ENCODE peak calls at places on chromosome 20, in seven cellular contexts. C is small intestine, D is uterus, U is tibial nerve, Y is pancreas, M is GM12865, T is Karpas-422. I is an unnamed sample.
A peak's percentile ranks its signal among the peaks of the same experiment; 100 is the strongest.

GRCh38 chr20:38612921-38613320 is 11.3 kb downstream of the ARHGAP40 start:
- DNase-seq in Y (no peak), U (no peak), T (no peak), D (no peak), C (no peak), M (no peak), I (no peak)

GRCh38 chr20:38985060-38985459 is 22.9 kb downstream of the DHX35 start:
- DNase-seq in M (no peak), Y (no peak), U (no peak), C (peak; percentile 76), D (no peak), T (no peak), I (no peak)

GRCh38 chr20:62294516-62294915 is 8.3 kb upstream of the ADRM1 start:
- DNase-seq in D (no peak), U (no peak), Y (no peak), T (no peak), M (no peak), C (no peak), I (no peak)

GRCh38 chr20:22383156-22383555 is 201.2 kb downstream of the FOXA2 start:
- DNase-seq in C (no peak), T (no peak), M (no peak), D (no peak), Y (no peak), U (no peak), I (no peak)

GRCh38 chr20:54123587-54124180 is 50.1 kb downstream of the CYP24A1 start:
- DNase-seq in U (no peak), T (no peak), C (peak; percentile 63), M (no peak), Y (peak; percentile 52), D (peak; percentile 81), I (no peak)

GRCh38 chr20:63360850-63361497 is at the start of gene CHRNA4:
- DNase-seq in C (no peak), T (no peak), M (no peak), U (no peak), D (no peak), Y (no peak), I (no peak)

GRCh38 chr20:41697861-41698559 is 79.8 kb upstream of the CHD6 start:
- DNase-seq in C (peak; percentile 24), Y (no peak), D (no peak), M (peak; percentile 36), T (peak; percentile 82), U (peak; percentile 17), I (peak; percentile 16)

GRCh38 chr20:53655909-53656652 is 62.4 kb upstream of the ZNF217 start:
- DNase-seq in C (no peak), D (no peak), M (peak; percentile 74), T (no peak), U (no peak), Y (no peak), I (no peak)

GRCh38 chr20:61185181-61185580 is 66.9 kb upstream of the CDH4 start:
- DNase-seq in M (no peak), D (no peak), U (no peak), Y (no peak), C (no peak), T (no peak), I (no peak)

GRCh38 chr20:46875059-46875458 is 19.6 kb upstream of the EYA2 start:
- DNase-seq in U (no peak), Y (no peak), C (no peak), T (no peak), D (no peak), M (no peak), I (no peak)

GRCh38 chr20:46883847-46884246 is 10.8 kb upstream of the EYA2 start:
- DNase-seq in C (no peak), M (no peak), Y (no peak), T (no peak), D (no peak), U (no peak), I (no peak)

DNA sequence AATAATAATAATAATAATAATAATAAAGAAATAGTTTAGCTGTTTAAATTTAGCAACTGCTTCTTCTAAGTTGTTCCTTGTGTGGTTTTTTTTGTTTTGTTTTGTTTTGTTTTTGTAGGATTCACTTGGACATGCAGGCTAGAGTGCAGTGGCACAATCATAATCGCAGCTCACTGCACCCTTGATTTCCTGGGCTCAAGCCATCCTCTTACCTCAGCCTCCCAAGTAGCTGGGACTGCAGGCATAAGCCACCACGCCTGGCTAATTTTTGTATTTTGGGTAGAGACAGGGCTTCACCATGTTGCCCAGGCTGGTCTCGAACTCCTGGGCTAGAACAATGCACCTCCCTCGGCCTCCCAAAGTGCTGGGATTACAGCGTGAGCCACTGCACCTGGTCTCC is 15.3 kb upstream of the EYA2 start:
- DNase-seq in U (no peak), C (no peak), D (no peak), T (no peak), Y (no peak), M (no peak), I (no peak)
- H3K4me3 ChIP-seq in U (no peak overlapping the region), C (no peak overlapping the region), D (no peak overlapping the region), T (no peak overlapping the region), Y (no peak overlapping the region), M (no peak overlapping the region), I (no peak overlapping the region)

GRCh38 chr20:25624500-25624939 is 706 bp upstream of the NANP start:
- DNase-seq in Y (no peak), C (no peak), D (no peak), T (no peak), M (no peak), U (peak; percentile 31), I (no peak)

GRCh38 chr20:25622450-25623224 is 1.2 kb downstream of the NANP start:
- DNase-seq in C (no peak), U (no peak), Y (no peak), T (no peak), D (no peak), M (no peak), I (no peak)

GRCh38 chr20:25623736-25624499 is at the start of gene NANP:
- DNase-seq in Y (peak; percentile 95), M (peak; percentile 99), D (peak; percentile 97), T (peak; percentile 98), U (peak; percentile 94), C (peak; percentile 98), I (peak; percentile 98)

GRCh38 chr20:25623225-25623735 is 534 bp downstream of the NANP start:
- DNase-seq in C (peak; percentile 33), Y (peak; percentile 41), T (peak; percentile 69), M (peak; percentile 63), D (peak; percentile 29), U (peak; percentile 8), I (peak; percentile 51)

DNA sequence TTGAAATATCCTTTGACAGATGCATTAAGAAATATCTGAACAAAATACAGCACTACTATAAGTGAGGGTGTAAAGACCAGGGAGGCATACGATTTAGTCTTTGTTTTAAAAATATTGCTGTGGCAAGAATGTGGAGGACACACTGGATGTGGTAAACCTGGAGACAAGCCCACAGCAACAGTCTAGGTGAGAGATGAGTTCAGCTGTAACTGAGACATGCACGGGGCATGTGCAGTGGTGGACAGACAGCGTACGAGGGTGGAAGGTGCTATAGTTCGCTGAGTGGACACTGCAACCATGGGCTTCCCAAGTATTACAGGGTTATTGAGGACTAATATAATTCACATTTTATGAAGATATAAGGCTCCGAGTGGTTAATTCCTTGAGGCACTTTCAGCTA is 1.8 kb downstream of the NANP start:
- DNase-seq in T (no peak), M (no peak), Y (no peak), C (no peak), D (no peak), U (no peak), I (no peak)
- H3K4me3 ChIP-seq in T (peak overlapping the region; percentile 95), M (no peak overlapping the region), Y (no peak overlapping the region), C (no peak overlapping the region), D (no peak overlapping the region), U (no peak overlapping the region), I (no peak overlapping the region)

GRCh38 chr20:31516166-31516565 is 1.9 kb downstream of the HM13 start:
- DNase-seq in T (no peak), D (no peak), C (no peak), M (no peak), Y (no peak), U (no peak), I (no peak)

GRCh38 chr20:31515072-31515774 is 981 bp downstream of the HM13 start:
- DNase-seq in C (no peak), T (no peak), D (no peak), Y (no peak), U (no peak), M (no peak), I (no peak)

GRCh38 chr20:31515775-31516107 is 1.5 kb downstream of the HM13 start:
- DNase-seq in C (no peak), M (peak; percentile 54), T (no peak), D (no peak), Y (peak; percentile 29), U (no peak), I (no peak)

GRCh38 chr20:31516651-31517050 is 2.4 kb downstream of the HM13 start:
- DNase-seq in T (no peak), D (no peak), C (no peak), U (no peak), M (peak; percentile 11), Y (no peak), I (no peak)

GRCh38 chr20:31514154-31515071 is at the start of gene HM13:
- DNase-seq in Y (peak; percentile 92), C (peak; percentile 91), T (peak; percentile 97), U (peak; percentile 80), M (peak; percentile 96), D (peak; percentile 92), I (peak; percentile 90)
- H3K4me3 ChIP-seq in Y (peak within 1 kb of the TSS; percentile 98), C (peak within 1 kb of the TSS; percentile 86), T (peak within 1 kb of the TSS; percentile 87), U (peak within 1 kb of the TSS; percentile 90), M (peak within 1 kb of the TSS; percentile 93), D (peak within 1 kb of the TSS; percentile 92), I (peak within 1 kb of the TSS; percentile 86)

GRCh38 chr20:1975251-1975650 is 18.6 kb downstream of the PDYN start:
- DNase-seq in M (no peak), U (no peak), D (no peak), T (no peak), Y (no peak), C (no peak), I (no peak)
- H3K4me3 ChIP-seq in M (no peak overlapping the region), U (no peak overlapping the region), D (no peak overlapping the region), T (no peak overlapping the region), Y (no peak overlapping the region), C (no peak overlapping the region), I (no peak overlapping the region)

GRCh38 chr20:48932375-48932941 is 10.9 kb downstream of the ARFGEF2 start:
- DNase-seq in D (no peak), M (no peak), T (no peak), C (peak; percentile 90), U (no peak), Y (no peak), I (no peak)
- H3K4me3 ChIP-seq in D (no peak overlapping the region), M (no peak overlapping the region), T (no peak overlapping the region), C (no peak overlapping the region), U (no peak overlapping the region), Y (no peak overlapping the region), I (no peak overlapping the region)

DNA sequence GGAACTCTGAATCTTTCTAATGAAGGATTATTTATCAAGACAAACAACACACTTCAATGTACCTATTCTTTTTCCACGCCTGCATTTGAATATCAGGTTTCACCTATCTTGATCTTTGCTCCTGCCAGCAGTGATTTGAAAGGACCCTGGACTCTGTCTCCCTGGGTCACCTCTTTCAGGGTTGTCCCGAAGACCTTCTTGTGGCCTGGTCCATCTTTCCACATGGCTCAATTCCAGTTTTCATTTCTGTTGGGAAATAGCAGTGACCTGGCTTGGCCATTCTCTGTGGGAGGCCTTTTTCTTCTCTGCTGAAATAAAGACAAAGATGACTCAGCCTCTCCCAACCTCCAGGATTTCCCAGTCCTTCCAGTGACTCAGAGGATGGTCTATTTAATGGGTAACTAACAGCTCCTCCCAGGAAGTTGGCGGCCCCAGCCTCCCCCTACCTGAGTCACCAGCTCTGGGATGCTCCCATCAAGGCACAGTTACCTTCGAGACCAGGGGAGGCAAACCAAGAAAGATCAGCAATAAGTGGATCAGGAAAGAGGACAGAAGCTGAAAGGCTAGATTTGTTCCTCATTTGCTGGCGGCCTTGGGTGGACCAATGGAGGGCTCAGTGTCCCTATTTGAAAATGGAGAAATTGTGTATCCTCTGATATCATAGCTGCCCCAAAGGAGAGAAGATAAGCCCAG is 120.2 kb upstream of the RNF24 start:
- DNase-seq in C (peak; percentile 95), U (no peak), Y (peak; percentile 44), D (peak; percentile 43), M (no peak), T (no peak), I (no peak)
- H3K4me3 ChIP-seq in C (no peak overlapping the region), U (no peak overlapping the region), Y (no peak overlapping the region), D (no peak overlapping the region), M (no peak overlapping the region), T (no peak overlapping the region), I (no peak overlapping the region)

I was measured in WERI-Rb-1.